ENCODE peak calls at places on chromosome 18, in ten cellular contexts. Y is fibroblast of the aortic adventitia; P is upper lobe of right lung; Q is HFFc6; K is naive thymus-derived CD4-positive, alpha-beta T cell; F is stimulated activated CD4-positive, alpha-beta T cell treated with anti-CD3 and anti-CD28 coated beads, TNF-alpha, amount 100 ng/mL, for 4 hours; U is NCI-H524; B is effector memory CD8-positive, alpha-beta T cell; E is left ventricle myocardium inferior; D is HTR-8/SVneo. H is an unnamed sample.

GRCh38 chr18:46169464-46169941 is 65.3 kb downstream of the HAUS1 start:
- DNase-seq in Y (peak), P (no peak), Q (peak), K (no peak), F (no peak), U (no peak), B (no peak), E (no peak), D (no peak), H (peak)

GRCh38 chr18:58581265-58581664 is 47.6 kb downstream of the ALPK2 start:
- DNase-seq in Y (peak), P (no peak), Q (peak), K (no peak), F (no peak), U (no peak), B (no peak), E (no peak), D (no peak), H (peak)

GRCh38 chr18:66749030-66749429 is 145.1 kb upstream of the CDH19 start:
- DNase-seq in Y (no peak), P (no peak), Q (no peak), K (no peak), F (no peak), U (no peak), B (no peak), E (no peak), D (no peak), H (no peak)

GRCh38 chr18:63237911-63238710 is 81.5 kb downstream of the BCL2 start:
- DNase-seq in Y (peak), P (no peak), Q (peak), K (no peak), F (no peak), U (no peak), B (no peak), E (no peak), D (peak), H (peak)

GRCh38 chr18:73296686-73297085 is 428.9 kb upstream of the NETO1 start:
- DNase-seq in Y (no peak), P (no peak), Q (no peak), K (no peak), F (no peak), U (no peak), B (no peak), E (no peak), D (no peak), H (no peak)

GRCh38 chr18:22177496-22177866 is 8.1 kb downstream of the GATA6 start:
- DNase-seq in Y (peak), P (no peak), Q (no peak), K (no peak), F (no peak), U (no peak), B (no peak), E (no peak), D (no peak), H (no peak)

GRCh38 chr18:52216104-52216503 is 123.9 kb upstream of the DCC start:
- DNase-seq in Y (no peak), P (no peak), Q (no peak), K (no peak), F (no peak), U (no peak), B (no peak), E (no peak), D (no peak), H (no peak)

GRCh38 chr18:26765498-26765897 is 100.0 kb downstream of the AQP4 start:
- DNase-seq in Y (no peak), P (no peak), Q (no peak), K (no peak), F (no peak), U (no peak), B (no peak), E (no peak), D (no peak), H (no peak)

GRCh38 chr18:12637901-12638633 is 19.8 kb downstream of the SPIRE1 start:
- DNase-seq in Y (peak), P (no peak), Q (peak), K (no peak), F (no peak), U (no peak), B (no peak), E (no peak), D (no peak), H (no peak)

GRCh38 chr18:35933982-35934381 is 38.5 kb upstream of the RMP24 start:
- DNase-seq in Y (no peak), P (no peak), Q (no peak), K (no peak), F (no peak), U (peak), B (no peak), E (no peak), D (no peak), H (no peak)

GRCh38 chr18:10715791-10716190 is 190.0 kb downstream of the NAPG start:
- DNase-seq in Y (peak), P (no peak), Q (no peak), K (no peak), F (no peak), U (no peak), B (no peak), E (no peak), D (no peak), H (peak)

GRCh38 chr18:34697891-34698290 is 12.2 kb upstream of the DTNA start:
- DNase-seq in Y (no peak), P (no peak), Q (no peak), K (no peak), F (no peak), U (no peak), B (no peak), E (no peak), D (no peak), H (no peak)

GRCh38 chr18:43079422-43079821 is 36.1 kb downstream of the RIT2 start:
- DNase-seq in Y (no peak), P (no peak), Q (no peak), K (no peak), F (no peak), U (no peak), B (no peak), E (no peak), D (no peak), H (no peak)

GRCh38 chr18:62198259-62198658 is 11.2 kb downstream of the RELCH start:
- DNase-seq in Y (no peak), P (no peak), Q (no peak), K (no peak), F (no peak), U (no peak), B (no peak), E (no peak), D (no peak), H (no peak)

GRCh38 chr18:79570266-79571201 is 109.1 kb upstream of the CTDP1 start:
- DNase-seq in Y (no peak), P (no peak), Q (no peak), K (no peak), F (no peak), U (peak), B (no peak), E (no peak), D (peak), H (peak)

GRCh38 chr18:2415656-2416055 is 155.6 kb downstream of the METTL4 start:
- DNase-seq in Y (no peak), P (no peak), Q (no peak), K (no peak), F (no peak), U (no peak), B (no peak), E (no peak), D (no peak), H (no peak)

GRCh38 chr18:8097942-8098341 is 511.3 kb upstream of the RAB12 start:
- DNase-seq in Y (no peak), P (no peak), Q (no peak), K (no peak), F (no peak), U (no peak), B (no peak), E (no peak), D (no peak), H (no peak)

GRCh38 chr18:39480494-39481245 is 1915.1 kb upstream of the CELF4 start:
- DNase-seq in Y (no peak), P (no peak), Q (no peak), K (no peak), F (no peak), U (no peak), B (no peak), E (no peak), D (no peak), H (no peak)

GRCh38 chr18:59881728-59882685 is 17.8 kb upstream of the PMAIP1 start:
- DNase-seq in Y (peak), P (no peak), Q (peak), K (peak), F (no peak), U (no peak), B (no peak), E (no peak), D (no peak), H (no peak)

GRCh38 chr18:56402872-56403516 is 235.4 kb downstream of the TXNL1 start:
- DNase-seq in Y (peak), P (no peak), Q (peak), K (no peak), F (no peak), U (no peak), B (no peak), E (no peak), D (peak), H (peak)

GRCh38 chr18:66457245-66457644 is 146.6 kb downstream of the CDH19 start:
- DNase-seq in Y (no peak), P (no peak), Q (no peak), K (no peak), F (no peak), U (no peak), B (no peak), E (no peak), D (no peak), H (no peak)

GRCh38 chr18:10851824-10852225 is 297.5 kb downstream of the PIEZO2 start:
- DNase-seq in Y (peak), P (no peak), Q (peak), K (no peak), F (no peak), U (peak), B (no peak), E (no peak), D (peak), H (peak)

GRCh38 chr18:340044-340443 is 72.2 kb upstream of the THOC1 start:
- DNase-seq in Y (no peak), P (no peak), Q (no peak), K (no peak), F (no peak), U (no peak), B (no peak), E (no peak), D (no peak), H (no peak)

GRCh38 chr18:47997338-47997780 is 66.9 kb upstream of the SMAD2 start:
- DNase-seq in Y (no peak), P (no peak), Q (no peak), K (peak), F (no peak), U (peak), B (no peak), E (no peak), D (no peak), H (no peak)

GRCh38 chr18:31819106-31819924 is 58.6 kb upstream of the SLC25A52 start:
- DNase-seq in Y (peak), P (no peak), Q (peak), K (no peak), F (no peak), U (peak), B (no peak), E (no peak), D (peak), H (peak)

GRCh38 chr18:58788971-58789797 is 75.5 kb upstream of the ZNF532 start:
- DNase-seq in Y (peak), P (no peak), Q (peak), K (no peak), F (no peak), U (no peak), B (no peak), E (peak), D (no peak), H (no peak)

GRCh38 chr18:79068946-79069791 is at the start of gene ATP9B:
- DNase-seq in Y (peak), P (peak), Q (peak), K (peak), F (peak), U (peak), B (peak), E (peak), D (peak), H (peak)

GRCh38 chr18:23357992-23358594 is 95.0 kb upstream of the RIOK3 start:
- DNase-seq in Y (peak), P (no peak), Q (no peak), K (no peak), F (no peak), U (no peak), B (no peak), E (peak), D (no peak), H (no peak)

H was measured in AG08396.